ENCODE peak calls at places on chromosomes 7 and 10, in four cellular contexts. O, S, I and U are unnamed samples.

GRCh38 chr7:23956769-23957556 is 246.9 kb downstream of the STK31 start:
- DNase-seq in O (no peak), S (no peak), I (no peak), U (no peak)

GRCh38 chr7:5218564-5219360 is 28.7 kb downstream of the WIPI2 start:
- DNase-seq in O (no peak), S (no peak), I (no peak), U (peak; percentile 52)

GRCh38 chr10:101691081-101691480 is 3.9 kb downstream of the FBXW4 start:
- DNase-seq in O (no peak), S (no peak), I (no peak), U (no peak)

GRCh38 chr10:91071786-91072185 is 148.7 kb upstream of the PCGF5 start:
- DNase-seq in O (no peak), S (no peak), I (no peak), U (no peak)

GRCh38 chr10:72898616-72899015 is 5.1 kb downstream of the OIT3 start:
- DNase-seq in O (no peak), S (no peak), I (no peak), U (no peak)

GRCh38 chr10:123890761-123891146 is 853 bp downstream of the CPXM2 start:
- DNase-seq in O (no peak), S (no peak), I (no peak), U (no peak)

GRCh38 chr10:79440281-79440680 is 5.1 kb downstream of the ZCCHC24 start:
- DNase-seq in O (no peak), S (no peak), I (no peak), U (no peak)

GRCh38 chr10:63166742-63167258 is 33.7 kb downstream of the NRBF2 start:
- DNase-seq in O (peak; percentile 64), S (peak; percentile 22), I (peak; percentile 27), U (no peak)

GRCh38 chr7:116505278-116505677 is 5.7 kb downstream of the CAV2 start:
- DNase-seq in O (no peak), S (no peak), I (no peak), U (no peak)

GRCh38 chr7:78345979-78346378 is 547.4 kb downstream of the PHTF2 start:
- DNase-seq in O (no peak), S (peak; percentile 18), I (no peak), U (no peak)

GRCh38 chr7:27185013-27185707 is at the start of gene HOXA11:
- DNase-seq in O (no peak), S (no peak), I (no peak), U (no peak)

GRCh38 chr7:31091926-31092325 is 39.8 kb downstream of the ADCYAP1R1 start:
- DNase-seq in O (no peak), S (no peak), I (no peak), U (no peak)
- TF ChIP-seq CTCF in O (no peak), S (no peak), I (no peak), U (no peak)

GRCh38 chr10:86439544-86439943 is 72.9 kb upstream of the GRID1 start:
- DNase-seq in O (no peak), S (peak; percentile 44), I (no peak), U (no peak)
- TF ChIP-seq CTCF in O (no peak), S (no peak), I (no peak), U (no peak)

GRCh38 chr7:128387216-128387615 is 22.6 kb downstream of the IMPDH1 start:
- DNase-seq in O (no peak), S (no peak), I (no peak), U (no peak)
- TF ChIP-seq CTCF in O (no peak), S (no peak), I (no peak), U (no peak)

GRCh38 chr7:68456469-68456868 is 1141.8 kb upstream of the AUTS2 start:
- DNase-seq in O (no peak), S (no peak), I (no peak), U (no peak)
- TF ChIP-seq CTCF in O (no peak), S (no peak), I (no peak), U (no peak)

DNA sequence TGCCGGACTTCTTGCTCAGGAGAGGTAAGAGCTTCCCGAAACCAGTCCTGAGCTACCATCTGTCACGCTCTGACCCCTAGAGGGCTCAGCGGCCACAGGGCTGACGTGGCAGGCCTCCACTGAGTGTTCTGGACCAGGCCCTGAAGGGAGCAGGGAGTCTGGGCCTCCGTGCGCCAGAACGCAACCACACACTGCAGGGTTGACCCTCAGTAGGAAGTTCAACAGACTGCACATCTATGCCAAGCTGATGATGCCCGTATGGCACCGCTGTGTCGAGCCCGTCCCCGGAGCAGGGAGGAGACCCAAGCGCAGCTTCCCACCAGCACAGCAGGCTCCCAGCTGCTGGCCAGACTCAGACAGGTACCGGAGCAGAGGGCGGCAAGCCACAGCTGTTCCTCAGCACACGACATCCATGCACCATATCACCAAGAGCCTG is 39.2 kb downstream of the CAMK2B start:
- DNase-seq in O (no peak), S (no peak), I (no peak), U (peak; percentile 6)
- TF ChIP-seq CTCF in O (no peak), S (no peak), I (no peak), U (no peak)